ENCODE peak calls at places on chromosomes 4 and X, in ten cellular contexts. V is HCT116, G is NCI-H1092, W is ovary, A is HTR-8/SVneo, J is astrocyte, D is globus pallidus, Z is upper lobe of right lung, E is Daoy, M is HuH-7. R is an unnamed sample.

GRCh38 chrX:109714340-109714958 is 18.6 kb downstream of the ACSL4 start:
- DNase-seq in V (peak; percentile 15), G (no peak), W (no peak), A (no peak), J (peak; percentile 78), D (no peak), Z (no peak), E (peak; percentile 68), M (no peak), R (no peak)

GRCh38 chrX:139758250-139758649 is 50.3 kb upstream of the MCF2 start:
- DNase-seq in V (no peak), G (no peak), W (no peak), A (no peak), J (no peak), D (no peak), Z (no peak), E (no peak), M (no peak), R (no peak)

GRCh38 chrX:10314530-10315104 is 157.8 kb downstream of the CLCN4 start:
- DNase-seq in V (no peak), G (no peak), W (no peak), A (no peak), J (no peak), D (no peak), Z (no peak), E (no peak), M (no peak), R (no peak)

GRCh38 chrX:106415276-106415895 is 196.4 kb upstream of the RADX start:
- DNase-seq in V (peak; percentile 8), G (peak; percentile 1), W (no peak), A (peak; percentile 0), J (no peak), D (peak; percentile 11), Z (no peak), E (peak; percentile 9), M (peak; percentile 29), R (peak; percentile 6)

GRCh38 chr4:38179690-38180299 is 219.6 kb downstream of the PTTG2 start:
- DNase-seq in V (no peak), G (peak; percentile 24), W (peak; percentile 73), A (peak; percentile 44), J (peak; percentile 80), D (peak; percentile 69), Z (peak; percentile 68), E (peak; percentile 67), M (peak; percentile 70), R (peak; percentile 44)

GRCh38 chrX:21963736-21964135 is 23.2 kb downstream of the SMS start:
- DNase-seq in V (no peak), G (no peak), W (no peak), A (no peak), J (no peak), D (no peak), Z (no peak), E (no peak), M (no peak), R (no peak)

GRCh38 chr4:184019084-184019483 is 114.0 kb downstream of the STOX2 start:
- DNase-seq in V (no peak), G (no peak), W (no peak), A (no peak), J (no peak), D (no peak), Z (no peak), E (no peak), M (no peak), R (no peak)

GRCh38 chr4:44740201-44740600 is 13.8 kb upstream of the GNPDA2 start:
- DNase-seq in V (no peak), G (no peak), W (no peak), A (no peak), J (no peak), D (no peak), Z (no peak), E (no peak), M (no peak), R (no peak)

GRCh38 chrX:118182050-118182449 is 65.4 kb upstream of the KLHL13 start:
- DNase-seq in V (no peak), G (no peak), W (no peak), A (no peak), J (peak; percentile 45), D (peak; percentile 0), Z (no peak), E (no peak), M (no peak), R (no peak)

GRCh38 chr4:144591401-144591800 is 54.6 kb upstream of the HHIP start:
- DNase-seq in V (no peak), G (no peak), W (no peak), A (peak; percentile 28), J (peak; percentile 75), D (no peak), Z (no peak), E (peak; percentile 53), M (no peak), R (peak; percentile 16)

GRCh38 chr4:121822796-121823504 is 733 bp downstream of the CCNA2 start:
- DNase-seq in V (no peak), G (no peak), W (peak; percentile 45), A (peak; percentile 25), J (peak; percentile 18), D (no peak), Z (no peak), E (peak; percentile 41), M (peak; percentile 26), R (no peak)

GRCh38 chr4:145480257-145480656 is 1.4 kb upstream of the SMAD1 start:
- DNase-seq in V (no peak), G (no peak), W (no peak), A (no peak), J (no peak), D (no peak), Z (no peak), E (no peak), M (no peak), R (no peak)

GRCh38 chr4:190020790-190021717 is 6.0 kb downstream of the FRG2 start:
- DNase-seq in V (no peak), G (no peak), W (peak; percentile 45), A (peak; percentile 89), J (peak; percentile 7), D (no peak), Z (peak; percentile 74), E (peak; percentile 78), M (no peak), R (no peak)

GRCh38 chr4:101205878-101206277 is 141.4 kb downstream of the PPP3CA start:
- DNase-seq in V (no peak), G (no peak), W (no peak), A (no peak), J (peak; percentile 79), D (no peak), Z (no peak), E (peak; percentile 44), M (no peak), R (no peak)

GRCh38 chr4:2250764-2251072 is 8.8 kb upstream of the HAUS3 start:
- DNase-seq in V (no peak), G (no peak), W (no peak), A (no peak), J (no peak), D (no peak), Z (no peak), E (no peak), M (no peak), R (no peak)

GRCh38 chr4:128449251-128449650 is 161.6 kb upstream of the PGRMC2 start:
- DNase-seq in V (no peak), G (no peak), W (no peak), A (no peak), J (no peak), D (no peak), Z (no peak), E (no peak), M (no peak), R (no peak)

GRCh38 chr4:99585521-99585920 is 10.9 kb downstream of the MTTP start:
- DNase-seq in V (no peak), G (no peak), W (no peak), A (no peak), J (no peak), D (no peak), Z (no peak), E (no peak), M (no peak), R (no peak)

GRCh38 chrX:18899796-18900380 is 84.0 kb downstream of the PHKA2 start:
- DNase-seq in V (no peak), G (no peak), W (no peak), A (no peak), J (no peak), D (no peak), Z (no peak), E (peak; percentile 10), M (peak; percentile 22), R (no peak)

GRCh38 chr4:1682860-1683259 is 1.3 kb downstream of the FAM53A start:
- DNase-seq in V (no peak), G (no peak), W (no peak), A (no peak), J (no peak), D (no peak), Z (no peak), E (no peak), M (no peak), R (no peak)